ENCODE peak calls at places on chromosomes 13 and 19, in seven cellular contexts. A, B, C, N, R, O and S are unnamed samples. For H3K27me3, the result is how much of the 10 kb centered on the place peaks cover.

GRCh38 chr19:41376241-41376997 is at the start of gene TMEM91:
- DNase-seq in N (peak), C (peak), B (peak), R (no peak), O (no peak), A (peak), S (no peak)

GRCh38 chr13:56886398-56886797 is 254.3 kb upstream of the PRR20A start:
- DNase-seq in N (no peak), O (no peak), R (no peak), B (no peak), C (no peak), A (no peak), S (no peak)

GRCh38 chr13:50850445-50850844 is 7.0 kb upstream of the DLEU7 start:
- DNase-seq in A (no peak), R (no peak), N (no peak), B (no peak), O (no peak), C (no peak), S (no peak)

GRCh38 chr19:2043864-2044708 is 7.0 kb downstream of the MKNK2 start:
- DNase-seq in N (no peak), A (peak), O (no peak), R (no peak), C (peak), B (no peak), S (no peak)

GRCh38 chr19:4115050-4115817 is 8.7 kb downstream of the MAP2K2 start:
- DNase-seq in O (no peak), N (peak), R (no peak), B (no peak), C (no peak), A (no peak), S (peak)

GRCh38 chr13:76380436-76381065 is 505.7 kb downstream of the KCTD12 start:
- DNase-seq in C (no peak), N (no peak), R (peak), A (no peak), B (no peak), O (no peak), S (no peak)

GRCh38 chr13:48873081-48873480 is 102.6 kb upstream of the FNDC3A start:
- DNase-seq in N (no peak), A (no peak), B (no peak), R (no peak), O (no peak), C (no peak), S (no peak)

GRCh38 chr19:5480427-5480836 is 25.2 kb downstream of the ZNRF4 start:
- DNase-seq in O (no peak), C (no peak), R (no peak), B (no peak), A (peak), N (peak), S (peak)

GRCh38 chr13:19159181-19159580 is 22.4 kb downstream of the TUBA3C start:
- DNase-seq in B (no peak), C (no peak), N (no peak), A (no peak), O (no peak), R (no peak), S (no peak)

GRCh38 chr13:101453784-101454201 is 1.3 kb downstream of the ITGBL1 start:
- DNase-seq in C (no peak), A (no peak), O (no peak), R (no peak), B (peak), N (no peak), S (no peak)

GRCh38 chr13:50208826-50209335 is 193.6 kb downstream of the KCNRG start:
- DNase-seq in B (peak), A (peak), N (peak), R (peak), O (peak), C (peak), S (no peak)

GRCh38 chr13:99830931-99831330 is 140.6 kb downstream of the ZIC5 start:
- DNase-seq in N (no peak), C (no peak), R (no peak), A (peak), B (no peak), O (no peak), S (no peak)

GRCh38 chr13:99828114-99828513 is 143.5 kb downstream of the ZIC5 start:
- DNase-seq in R (no peak), A (no peak), C (no peak), O (no peak), B (no peak), N (no peak), S (no peak)

GRCh38 chr13:99829156-99829555 is 142.4 kb downstream of the ZIC5 start:
- DNase-seq in A (no peak), R (no peak), O (no peak), B (no peak), C (no peak), N (no peak), S (no peak)

GRCh38 chr13:99827011-99827410 is 144.6 kb downstream of the ZIC5 start:
- DNase-seq in A (no peak), N (no peak), C (no peak), O (no peak), R (peak), B (no peak), S (no peak)

GRCh38 chr13:99829593-99830239 is 141.9 kb downstream of the ZIC5 start:
- DNase-seq in R (no peak), C (peak), B (no peak), O (no peak), A (no peak), N (no peak), S (no peak)
- H3K27me3 ChIP-seq in R (under half), C (under half), B (under half), O (under half), A (under half), N (under half), S (under half)

DNA sequence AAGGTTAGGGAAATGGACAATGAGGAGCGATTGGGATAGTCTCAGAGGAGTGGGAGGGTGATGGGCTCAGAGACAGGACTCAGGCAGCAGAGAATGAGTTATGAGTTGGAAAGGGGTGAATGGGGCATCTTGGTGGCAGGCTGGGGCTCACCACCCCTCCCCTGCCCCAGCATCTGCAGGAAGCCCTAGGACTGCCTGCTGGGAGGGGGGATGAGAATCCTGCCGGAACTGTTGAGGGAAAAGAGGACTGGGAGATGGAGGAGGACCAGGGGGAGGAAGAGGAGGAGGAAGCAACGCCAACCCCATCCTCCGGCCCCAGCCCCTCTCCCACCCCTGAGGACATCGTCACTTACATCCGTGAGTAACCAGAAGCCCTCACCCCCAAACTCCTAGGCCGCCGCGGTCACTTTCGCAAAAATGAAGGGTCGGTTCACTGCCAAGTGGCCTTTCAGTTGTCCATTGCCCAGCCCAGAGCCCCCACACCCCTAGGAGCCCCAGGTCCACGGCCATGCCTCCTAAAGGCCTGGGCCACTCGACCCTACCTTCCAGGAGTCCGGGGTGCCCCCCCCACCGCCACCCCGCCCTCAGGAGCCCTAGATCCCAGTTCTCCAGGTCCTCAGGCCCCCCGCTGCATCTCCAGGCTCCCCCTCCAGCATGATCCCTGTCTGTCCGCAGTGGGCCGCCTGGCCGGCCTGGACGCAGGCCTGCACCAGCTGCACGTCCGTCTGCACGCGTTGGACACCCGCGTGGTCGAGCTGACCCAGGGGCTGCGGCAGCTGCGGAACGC is 764 bp downstream of the CLEC11A start:
- DNase-seq in N (no peak), R (no peak), C (no peak), O (no peak), B (no peak), A (no peak), S (no peak)
- H3K27ac ChIP-seq in N (no peak), R (peak), C (no peak), O (peak), B (peak), A (no peak), S (no peak)

DNA sequence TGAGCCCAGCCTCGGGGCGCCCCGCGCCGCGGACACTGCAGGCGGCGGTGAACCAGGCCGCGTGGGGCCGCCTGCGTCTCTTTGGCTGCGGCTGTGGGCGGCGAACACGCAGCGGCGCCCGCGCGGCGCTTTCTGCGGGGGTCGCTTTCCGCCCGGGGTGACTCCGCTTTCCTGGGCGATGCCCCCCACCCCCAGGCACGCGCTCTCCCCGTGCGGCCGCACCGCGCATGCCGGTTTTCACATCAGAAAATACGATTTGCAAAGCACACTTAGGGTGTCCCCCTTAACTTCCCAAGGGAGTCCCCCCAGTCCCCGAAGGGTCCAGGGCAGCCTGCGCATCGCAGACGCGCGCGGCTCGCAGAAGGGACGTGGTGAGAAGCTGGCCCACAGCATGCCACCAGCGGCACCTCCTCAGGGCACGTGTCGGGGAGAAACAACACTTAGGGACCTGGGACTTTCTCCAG is 5.3 kb downstream of the F7 start:
- DNase-seq in R (no peak), A (no peak), C (no peak), N (no peak), O (no peak), B (peak), S (no peak)
- H3K27me3 ChIP-seq in R (under half), A (under half), C (under half), N (half or more), O (under half), B (under half), S (under half)

GRCh38 chr13:73849292-73849691 is 284.9 kb downstream of the KLF12 start:
- DNase-seq in R (peak), A (peak), N (no peak), O (no peak), B (no peak), C (peak), S (no peak)

GRCh38 chr13:73850104-73850898 is 283.9 kb downstream of the KLF12 start:
- DNase-seq in A (no peak), C (no peak), B (no peak), O (no peak), R (no peak), N (no peak), S (no peak)

GRCh38 chr13:73851104-73851503 is 283.1 kb downstream of the KLF12 start:
- DNase-seq in A (no peak), R (no peak), B (no peak), N (no peak), C (no peak), O (peak), S (no peak)
- H3K27ac ChIP-seq in A (no peak), R (no peak), B (no peak), N (no peak), C (no peak), O (no peak), S (no peak)

DNA sequence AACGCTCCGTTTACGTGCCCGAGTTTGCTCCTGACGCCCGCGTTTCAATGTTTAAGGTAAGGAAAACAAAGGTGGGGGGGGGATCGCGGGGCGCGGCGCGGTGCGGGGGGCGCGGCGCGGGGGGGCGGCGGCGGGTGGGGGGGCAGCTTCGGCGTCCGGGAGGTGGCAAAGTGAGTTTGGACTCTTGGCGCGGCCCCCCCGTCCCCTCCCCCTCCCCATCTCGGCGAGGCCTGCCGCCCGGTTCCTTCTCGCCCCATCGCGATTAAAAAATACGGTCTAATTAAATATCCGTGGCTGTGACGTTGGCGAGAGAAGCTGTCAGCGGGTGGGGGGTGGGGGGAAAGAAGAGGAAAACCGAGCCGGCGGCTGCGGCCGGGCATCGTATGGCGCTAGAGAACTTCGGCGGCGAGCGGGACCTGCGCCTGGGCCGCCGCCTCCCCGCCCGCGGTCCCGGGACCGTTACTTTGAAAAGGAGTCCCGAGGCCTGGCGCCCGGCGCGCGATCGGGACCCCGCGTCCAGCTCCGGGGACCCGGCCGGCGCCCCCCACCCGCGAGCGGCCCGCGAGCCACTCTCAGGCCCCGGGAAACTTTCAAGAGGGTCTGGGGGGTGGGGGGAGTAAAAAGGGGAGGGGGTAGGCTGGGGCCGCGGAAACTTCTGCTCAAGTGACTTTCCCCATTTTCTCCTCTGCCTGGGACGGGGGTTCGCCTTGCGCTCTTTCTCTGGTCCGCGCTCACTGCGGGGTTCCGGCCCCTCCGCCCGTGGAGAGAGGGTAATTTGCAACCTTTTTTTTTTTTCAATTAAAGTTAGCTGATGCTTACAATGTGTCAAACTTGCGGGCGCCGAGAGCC is 146.3 kb upstream of the ZNF536 start:
- DNase-seq in B (no peak), C (peak), O (no peak), A (peak), N (no peak), R (no peak), S (no peak)
- H3K27me3 ChIP-seq in B (half or more), C (half or more), O (half or more), A (half or more), N (half or more), R (under half), S (half or more)

GRCh38 chr19:815079-815774 is 6.5 kb downstream of the PLPPR3 start:
- DNase-seq in O (no peak), N (no peak), C (no peak), A (no peak), B (no peak), R (no peak), S (no peak)
- H3K27ac ChIP-seq in O (no peak), N (no peak), C (no peak), A (no peak), B (no peak), R (no peak), S (no peak)